ENCODE peak calls at places on chromosomes 7 and 10, in seven cellular contexts. F is thoracic aorta, A is mammary epithelial cell, B is Peyer's patch, U is fibroblast of mammary gland, N is upper lobe of right lung, K is IMR-90. S is an unnamed sample.

GRCh38 chr10:75532253-75532924 is 101.0 kb downstream of the LRMDA start:
- DNase-seq in B (no peak), F (no peak), N (no peak), U (peak), K (peak), A (peak), S (no peak)

GRCh38 chr7:27161214-27161720 is 4.1 kb downstream of the HOXA9 start:
- DNase-seq in B (peak), A (no peak), K (no peak), N (peak), F (no peak), U (peak), S (no peak)

GRCh38 chr10:102658802-102659201 is 14.5 kb downstream of the TRIM8 start:
- DNase-seq in K (no peak), N (no peak), U (no peak), B (no peak), F (no peak), A (no peak), S (no peak)

GRCh38 chr10:16559236-16559773 is 37.6 kb upstream of the C1QL3 start:
- DNase-seq in B (no peak), N (no peak), A (no peak), F (no peak), K (no peak), U (no peak), S (no peak)

GRCh38 chr7:114574384-114574783 is 159.8 kb downstream of the FOXP2 start:
- DNase-seq in K (peak), B (no peak), A (peak), U (peak), N (no peak), F (no peak), S (peak)

GRCh38 chr7:108838143-108838542 is 268.5 kb downstream of the DNAJB9 start:
- DNase-seq in F (no peak), N (no peak), B (no peak), A (no peak), U (no peak), K (no peak), S (no peak)

GRCh38 chr7:117350027-117350426 is 27.2 kb upstream of the WNT2 start:
- DNase-seq in B (no peak), K (no peak), F (no peak), U (no peak), N (no peak), A (peak), S (no peak)

GRCh38 chr7:128740996-128741395 is 1.8 kb downstream of the CALU start:
- DNase-seq in F (no peak), U (peak), A (no peak), K (no peak), N (no peak), B (no peak), S (peak)

GRCh38 chr7:8322667-8323066 is 60.7 kb upstream of the ICA1 start:
- DNase-seq in A (no peak), B (no peak), N (no peak), K (no peak), U (no peak), F (no peak), S (no peak)

GRCh38 chr7:26497801-26498596 is 206.3 kb downstream of the SNX10 start:
- DNase-seq in F (no peak), K (no peak), N (no peak), U (no peak), B (no peak), A (no peak), S (no peak)

GRCh38 chr7:105760549-105761447 is 115.6 kb downstream of the ATXN7L1 start:
- DNase-seq in K (peak), N (no peak), A (no peak), F (no peak), U (peak), B (no peak), S (no peak)
- TF ChIP-seq CTCF in K (no peak), N (no peak), A (no peak), F (no peak), U (peak), B (no peak), S (no peak)

GRCh38 chr7:148964510-148965267 is 63.6 kb downstream of the PDIA4 start:
- DNase-seq in N (no peak), A (no peak), F (no peak), B (peak), U (peak), K (no peak), S (no peak)

GRCh38 chr7:148962515-148962822 is 65.8 kb downstream of the PDIA4 start:
- DNase-seq in N (no peak), K (no peak), U (no peak), B (no peak), A (no peak), F (no peak), S (no peak)

GRCh38 chr7:148962823-148963582 is 65.3 kb downstream of the PDIA4 start:
- DNase-seq in U (peak), B (peak), F (no peak), K (peak), A (peak), N (peak), S (no peak)

GRCh38 chr7:148967032-148967372 is 61.3 kb downstream of the PDIA4 start:
- DNase-seq in U (no peak), K (no peak), A (no peak), N (no peak), B (no peak), F (no peak), S (no peak)

DNA sequence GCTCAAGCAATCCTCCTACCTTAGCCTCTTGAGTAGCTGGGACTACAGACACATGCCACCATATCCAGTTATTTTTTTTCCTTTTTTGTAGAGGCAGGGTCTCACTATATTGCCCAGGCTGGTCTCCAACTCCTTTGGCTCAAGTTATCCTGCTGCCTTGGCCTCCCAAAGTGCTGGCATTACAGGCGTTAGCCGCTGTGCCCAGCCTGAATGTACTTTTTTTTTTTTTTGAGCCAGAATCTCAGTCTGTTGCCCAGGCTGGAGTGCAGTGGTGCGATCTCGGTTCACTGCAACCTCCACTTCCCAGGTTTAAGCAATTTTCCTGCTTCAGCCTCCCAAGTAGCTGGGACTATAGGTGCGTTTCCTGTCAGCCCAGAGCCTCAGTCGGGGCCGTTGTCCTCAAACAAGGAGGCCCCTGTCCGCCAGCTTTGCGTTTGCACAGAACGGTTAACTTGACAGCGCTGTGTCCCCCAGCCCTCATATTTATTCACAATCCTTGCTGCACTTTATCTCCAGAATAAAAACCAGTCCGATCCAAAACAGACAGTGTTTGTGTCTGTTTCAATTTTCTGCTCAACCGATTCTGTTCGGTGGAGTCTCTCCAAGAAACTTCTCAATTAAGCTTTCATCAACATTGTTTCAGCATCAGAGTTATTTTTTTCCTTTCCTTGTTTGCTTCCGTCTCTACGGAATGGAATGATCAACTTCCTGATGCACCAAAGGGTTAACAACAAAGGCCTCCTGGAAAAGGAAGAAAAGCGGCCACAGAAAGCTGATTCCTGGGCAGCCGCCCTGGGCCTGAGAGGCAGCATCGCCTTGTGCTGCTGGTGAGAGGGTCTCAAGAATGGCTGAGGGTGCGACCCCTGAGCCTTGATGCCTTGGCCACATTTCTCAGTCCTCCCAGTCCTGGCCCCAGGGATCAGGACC is 64.5 kb downstream of the PDIA4 start:
- DNase-seq in F (no peak), K (no peak), N (no peak), A (no peak), B (no peak), U (peak), S (no peak)
- H3K4me3 ChIP-seq in F (peak), K (peak), N (peak), A (peak), B (peak), U (peak), S (peak)

GRCh38 chr7:78441737-78442136 is 643.2 kb downstream of the PHTF2 start:
- DNase-seq in F (no peak), N (no peak), K (no peak), B (no peak), U (no peak), A (no peak), S (no peak)
- TF ChIP-seq CTCF in F (no peak), N (no peak), K (no peak), B (no peak), U (no peak), A (no peak), S (no peak)

GRCh38 chr10:15141136-15142067 is 27.1 kb downstream of the NMT2 start:
- DNase-seq in U (peak), K (no peak), A (no peak), N (no peak), F (no peak), B (peak), S (no peak)
- H3K4me3 ChIP-seq in U (no peak), K (no peak), A (no peak), N (no peak), F (no peak), B (no peak), S (no peak)